ENCODE peak calls at places on chromosomes 6 and 20, in eight cellular contexts. K is IMR-90; P is SK-N-DZ; Y is CD4-positive, alpha-beta T cell; O is endothelial cell of umbilical vein; D is NCI-H2171 treated with DMSO at 0.1 percent for 48 hours; G is occipital lobe; F is stimulated activated naive CD4-positive, alpha-beta T cell treated with Interleukin-2 at 50 U/mL for 16 hours. B is an unnamed sample.

GRCh38 chr6:142570221-142570671 is 268.4 kb downstream of the ADGRG6 start:
- DNase-seq in K (peak), P (no peak), Y (no peak), O (peak), D (no peak), G (no peak), F (no peak), B (peak)

GRCh38 chr6:47854996-47855395 is 73.2 kb downstream of the OPN5 start:
- DNase-seq in K (no peak), P (no peak), Y (no peak), O (no peak), D (no peak), G (no peak), F (no peak), B (no peak)

GRCh38 chr6:166678426-166678825 is 51.4 kb upstream of the RPS6KA2 start:
- DNase-seq in K (peak), P (no peak), Y (no peak), O (no peak), D (no peak), G (no peak), F (no peak), B (no peak)

GRCh38 chr6:12010635-12011275 is 1.4 kb upstream of the HIVEP1 start:
- DNase-seq in K (no peak), P (peak), Y (no peak), O (no peak), D (no peak), G (peak), F (peak), B (no peak)

GRCh38 chr6:144285798-144286502 is 815 bp downstream of the UTRN start:
- DNase-seq in K (peak), P (peak), Y (no peak), O (peak), D (no peak), G (peak), F (peak), B (peak)

GRCh38 chr6:136103763-136104311 is 146.3 kb downstream of the MTFR2 start:
- DNase-seq in K (no peak), P (peak), Y (no peak), O (peak), D (no peak), G (peak), F (no peak), B (no peak)

GRCh38 chr20:6173481-6173880 is 50.7 kb upstream of the FERMT1 start:
- DNase-seq in K (no peak), P (no peak), Y (no peak), O (no peak), D (no peak), G (no peak), F (no peak), B (no peak)

GRCh38 chr20:52975024-52975732 is 3.0 kb downstream of the TSHZ2 start:
- DNase-seq in K (no peak), P (no peak), Y (peak), O (no peak), D (no peak), G (no peak), F (peak), B (no peak)

GRCh38 chr20:54199721-54200176 is 8.1 kb upstream of the PFDN4 start:
- DNase-seq in K (peak), P (peak), Y (peak), O (peak), D (peak), G (peak), F (peak), B (peak)